ENCODE peak calls at places on chromosomes 1 and 21, in eight cellular contexts. E is stomach, K is fibroblast of the aortic adventitia, L is upper lobe of right lung, J is bronchial epithelial cell, F is GM23338, H is HFF-Myc, V is cardiac fibroblast. C is an unnamed sample.

GRCh38 chr21:45277101-45278045 is 10.3 kb downstream of the POFUT2 start:
- DNase-seq in E (peak; percentile 22), K (no peak), L (no peak), J (no peak), F (no peak), H (no peak), V (no peak), C (no peak)

GRCh38 chr1:9589144-9589718 is 520 bp downstream of the TMEM201 start:
- DNase-seq in E (peak; percentile 39), K (peak; percentile 32), L (peak; percentile 72), J (peak; percentile 8), F (no peak), H (no peak), V (peak; percentile 32), C (no peak)

GRCh38 chr1:228837817-228838716 is 102.8 kb downstream of the RHOU start:
- DNase-seq in E (peak; percentile 80), K (peak; percentile 95), L (no peak), J (peak; percentile 92), F (no peak), H (peak; percentile 78), V (peak; percentile 87), C (peak; percentile 91)

GRCh38 chr1:65512967-65513777 is 92.7 kb downstream of the LEPR start:
- DNase-seq in E (no peak), K (peak; percentile 32), L (no peak), J (peak; percentile 17), F (no peak), H (no peak), V (peak; percentile 19), C (no peak)

GRCh38 chr21:45420623-45421041 is 15.7 kb downstream of the COL18A1 start:
- DNase-seq in E (peak; percentile 63), K (no peak), L (no peak), J (no peak), F (no peak), H (no peak), V (no peak), C (no peak)

GRCh38 chr1:94697839-94698238 is 122.3 kb upstream of the SLC44A3 start:
- DNase-seq in E (no peak), K (no peak), L (no peak), J (no peak), F (no peak), H (no peak), V (no peak), C (no peak)

GRCh38 chr1:230270185-230270939 is 155.8 kb downstream of the PGBD5 start:
- DNase-seq in E (no peak), K (peak; percentile 78), L (no peak), J (no peak), F (no peak), H (no peak), V (peak; percentile 45), C (no peak)

GRCh38 chr21:42021751-42022430 is 11.7 kb upstream of the ZBTB21 start:
- DNase-seq in E (no peak), K (no peak), L (no peak), J (no peak), F (peak; percentile 66), H (no peak), V (no peak), C (no peak)

GRCh38 chr1:111192643-111193519 is 7.6 kb downstream of the DENND2D start:
- DNase-seq in E (no peak), K (peak; percentile 24), L (no peak), J (peak; percentile 29), F (no peak), H (no peak), V (no peak), C (no peak)

GRCh38 chr1:59767119-59767518 is 47.6 kb upstream of the HOOK1 start:
- DNase-seq in E (no peak), K (peak; percentile 32), L (no peak), J (peak; percentile 50), F (no peak), H (no peak), V (peak; percentile 28), C (no peak)

GRCh38 chr1:230681599-230681998 is 32.3 kb downstream of the AGT start:
- DNase-seq in E (no peak), K (peak; percentile 80), L (no peak), J (peak; percentile 94), F (no peak), H (peak; percentile 61), V (peak; percentile 83), C (peak; percentile 69)

GRCh38 chr1:247077234-247077633 is 1.4 kb downstream of the ZNF670 start:
- DNase-seq in E (no peak), K (peak; percentile 27), L (no peak), J (no peak), F (no peak), H (no peak), V (peak; percentile 28), C (no peak)

GRCh38 chr1:8382051-8382505 is 64.2 kb downstream of the SLC45A1 start:
- DNase-seq in E (no peak), K (no peak), L (no peak), J (no peak), F (peak; percentile 40), H (no peak), V (no peak), C (peak; percentile 78)

GRCh38 chr1:88892146-88892877 is 945 bp upstream of the GTF2B start:
- DNase-seq in E (no peak), K (peak; percentile 72), L (no peak), J (no peak), F (peak; percentile 66), H (no peak), V (peak; percentile 74), C (no peak)

GRCh38 chr1:184442260-184442659 is 55.4 kb downstream of the C1orf21 start:
- DNase-seq in E (no peak), K (no peak), L (no peak), J (no peak), F (no peak), H (no peak), V (no peak), C (no peak)

GRCh38 chr1:221532071-221532755 is 209.7 kb downstream of the DUSP10 start:
- DNase-seq in E (no peak), K (no peak), L (no peak), J (no peak), F (no peak), H (no peak), V (no peak), C (no peak)

GRCh38 chr1:46219551-46220520 is 16.7 kb downstream of the LURAP1 start:
- DNase-seq in E (no peak), K (peak; percentile 11), L (no peak), J (no peak), F (no peak), H (no peak), V (no peak), C (no peak)

GRCh38 chr1:43551396-43551888 is 20.8 kb downstream of the PTPRF start:
- DNase-seq in E (no peak), K (no peak), L (no peak), J (no peak), F (no peak), H (no peak), V (no peak), C (no peak)

GRCh38 chr1:55640708-55641473 is 425.7 kb upstream of the USP24 start:
- DNase-seq in E (peak; percentile 72), K (peak; percentile 83), L (no peak), J (no peak), F (no peak), H (peak; percentile 37), V (peak; percentile 74), C (no peak)

GRCh38 chr1:38169121-38169520 is 122.5 kb upstream of the POU3F1 start:
- DNase-seq in E (no peak), K (no peak), L (no peak), J (no peak), F (no peak), H (no peak), V (no peak), C (no peak)

GRCh38 chr1:74586253-74586897 is 74.0 kb upstream of the LRRC53 start:
- DNase-seq in E (no peak), K (peak; percentile 2), L (no peak), J (no peak), F (no peak), H (no peak), V (no peak), C (no peak)
- H3K4me3 ChIP-seq in E (no peak overlapping the region), K (peak overlapping the region; percentile 23), L (no peak overlapping the region), J (no peak overlapping the region), F (no peak overlapping the region), H (no peak overlapping the region), V (no peak overlapping the region), C (no peak overlapping the region)

GRCh38 chr1:114901739-114902255 is 47.1 kb downstream of the SYCP1 start:
- DNase-seq in E (no peak), K (no peak), L (no peak), J (no peak), F (peak; percentile 42), H (no peak), V (no peak), C (no peak)
- H3K4me3 ChIP-seq in E (no peak overlapping the region), K (no peak overlapping the region), L (no peak overlapping the region), J (no peak overlapping the region), F (peak overlapping the region; percentile 48), H (no peak overlapping the region), V (no peak overlapping the region), C (no peak overlapping the region)

GRCh38 chr1:108826081-108826635 is 30.7 kb downstream of the AKNAD1 start:
- DNase-seq in E (no peak), K (no peak), L (no peak), J (peak; percentile 17), F (no peak), H (no peak), V (no peak), C (no peak)
- H3K4me3 ChIP-seq in E (no peak overlapping the region), K (no peak overlapping the region), L (no peak overlapping the region), J (no peak overlapping the region), F (no peak overlapping the region), H (no peak overlapping the region), V (no peak overlapping the region), C (no peak overlapping the region)

DNA sequence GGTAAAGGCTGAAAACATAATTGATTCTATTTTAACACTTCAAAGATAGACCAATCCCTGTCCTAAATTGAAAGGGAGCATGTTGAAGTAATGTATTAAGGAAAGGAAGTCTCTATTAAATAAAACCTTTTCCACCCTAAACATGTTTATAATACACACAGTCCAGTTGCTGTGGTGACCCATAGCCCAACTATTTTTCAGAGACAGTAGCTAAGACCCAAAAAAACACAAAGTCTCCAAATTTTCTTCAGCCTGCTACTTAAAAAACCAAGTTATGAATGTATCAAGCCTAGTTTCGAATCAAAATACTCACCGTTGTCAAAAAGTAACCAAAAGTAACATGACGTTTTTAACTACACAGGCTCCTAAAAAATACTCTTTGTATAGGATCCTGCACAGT is 1.6 kb downstream of the ELK4 start:
- DNase-seq in E (no peak), K (peak; percentile 49), L (no peak), J (no peak), F (no peak), H (no peak), V (peak; percentile 65), C (peak; percentile 8)
- H3K4me3 ChIP-seq in E (peak overlapping the region; percentile 56), K (peak overlapping the region; percentile 84), L (peak overlapping the region; percentile 82), J (peak overlapping the region; percentile 76), F (peak overlapping the region; percentile 64), H (peak overlapping the region; percentile 54), V (peak overlapping the region; percentile 78), C (peak overlapping the region; percentile 77)

GRCh38 chr1:3641046-3641760 is 8.7 kb downstream of the WRAP73 start:
- DNase-seq in E (no peak), K (no peak), L (peak; percentile 54), J (no peak), F (no peak), H (no peak), V (no peak), C (no peak)
- H3K4me3 ChIP-seq in E (no peak overlapping the region), K (no peak overlapping the region), L (no peak overlapping the region), J (no peak overlapping the region), F (no peak overlapping the region), H (no peak overlapping the region), V (no peak overlapping the region), C (no peak overlapping the region)

C was measured in astrocyte of the cerebellum.